ENCODE peak calls at places on chromosome 12, in seven cellular contexts. L, X, U, N, T, B and Z are unnamed samples.

GRCh38 chr12:27434673-27435565 is 11.6 kb upstream of the SMCO2 start:
- DNase-seq in L (no peak), X (no peak), U (peak), N (peak), T (no peak), B (no peak), Z (no peak)

GRCh38 chr12:126093911-126094310 is 1028.7 kb downstream of the AACS start:
- DNase-seq in L (no peak), X (no peak), U (peak), N (no peak), T (peak), B (no peak), Z (no peak)

GRCh38 chr12:76003263-76003640 is 28.3 kb downstream of the PHLDA1 start:
- DNase-seq in L (no peak), X (no peak), U (no peak), N (no peak), T (no peak), B (no peak), Z (no peak)

GRCh38 chr12:45421736-45422135 is 205.8 kb downstream of the ANO6 start:
- DNase-seq in L (no peak), X (no peak), U (no peak), N (no peak), T (no peak), B (no peak), Z (no peak)

GRCh38 chr12:124921200-124922008 is 7.0 kb upstream of the UBC start:
- DNase-seq in L (no peak), X (peak), U (peak), N (peak), T (peak), B (peak), Z (peak)

GRCh38 chr12:19744760-19745218 is 305.5 kb downstream of the AEBP2 start:
- DNase-seq in L (no peak), X (no peak), U (no peak), N (no peak), T (no peak), B (peak), Z (no peak)

GRCh38 chr12:111180830-111181726 is 187.8 kb downstream of the PHETA1 start:
- DNase-seq in L (no peak), X (no peak), U (peak), N (no peak), T (no peak), B (peak), Z (no peak)

GRCh38 chr12:2961705-2962104 is 2.5 kb downstream of the TEAD4 start:
- DNase-seq in L (no peak), X (no peak), U (no peak), N (no peak), T (no peak), B (no peak), Z (no peak)

GRCh38 chr12:112577473-112578334 is 159.0 kb downstream of the PTPN11 start:
- DNase-seq in L (no peak), X (no peak), U (no peak), N (peak), T (no peak), B (no peak), Z (no peak)

GRCh38 chr12:128814411-128815261 is 9.1 kb downstream of the SLC15A4 start:
- DNase-seq in L (no peak), X (no peak), U (no peak), N (no peak), T (no peak), B (no peak), Z (no peak)

GRCh38 chr12:71938728-71939385 is at the start of gene TPH2:
- DNase-seq in L (peak), X (peak), U (peak), N (peak), T (peak), B (peak), Z (peak)

GRCh38 chr12:49537231-49537708 is 1.6 kb upstream of the KCNH3 start:
- DNase-seq in L (no peak), X (no peak), U (no peak), N (peak), T (no peak), B (no peak), Z (no peak)

GRCh38 chr12:110934093-110934852 is 13.9 kb upstream of the MYL2 start:
- DNase-seq in L (no peak), X (no peak), U (no peak), N (no peak), T (no peak), B (no peak), Z (peak)

GRCh38 chr12:53170876-53171724 is 9.4 kb upstream of the ZNF740 start:
- DNase-seq in L (no peak), X (no peak), U (peak), N (no peak), T (no peak), B (no peak), Z (no peak)

GRCh38 chr12:8680533-8680932 is 17.3 kb upstream of the RIMKLB start:
- DNase-seq in L (no peak), X (no peak), U (no peak), N (no peak), T (no peak), B (no peak), Z (no peak)

GRCh38 chr12:111204684-111205305 is 164.1 kb downstream of the PHETA1 start:
- DNase-seq in L (no peak), X (no peak), U (no peak), N (no peak), T (no peak), B (no peak), Z (no peak)

GRCh38 chr12:64675795-64676194 is 65.5 kb downstream of the RASSF3 start:
- DNase-seq in L (no peak), X (no peak), U (peak), N (no peak), T (no peak), B (no peak), Z (peak)

GRCh38 chr12:47107446-47107845 is 27.7 kb upstream of the AMIGO2 start:
- DNase-seq in L (no peak), X (no peak), U (no peak), N (no peak), T (no peak), B (no peak), Z (no peak)